ENCODE peak calls at places on chromosomes 7 and 10, in seven cellular contexts. Q is fibroblast of the aortic adventitia, H is SK-N-SH, R is GM12864, Z is pancreas, I is IMR-90, F is kidney epithelial cell. E is an unnamed sample.

GRCh38 chr7:32809871-32810270 is 81.7 kb downstream of the KBTBD2 start:
- DNase-seq in Z (no peak), F (no peak), Q (no peak), I (no peak), R (no peak), H (no peak), E (no peak)

GRCh38 chr7:38840736-38841460 is 68.1 kb downstream of the VPS41 start:
- DNase-seq in H (no peak), I (peak; percentile 93), R (no peak), Z (no peak), Q (peak; percentile 71), F (peak; percentile 58), E (peak; percentile 16)

GRCh38 chr10:5544216-5544805 is 19.6 kb downstream of the CALML3 start:
- DNase-seq in Q (no peak), R (no peak), I (no peak), H (no peak), Z (no peak), F (no peak), E (no peak)

GRCh38 chr10:80407836-80408197 is 534 bp upstream of the PRXL2A start:
- DNase-seq in H (peak; percentile 65), Q (no peak), Z (no peak), R (no peak), I (no peak), F (no peak), E (no peak)

GRCh38 chr10:13728898-13729535 is 142.3 kb downstream of the PRPF18 start:
- DNase-seq in R (no peak), I (no peak), H (no peak), Z (no peak), Q (no peak), F (no peak), E (no peak)

GRCh38 chr7:4745971-4746919 is 29.2 kb upstream of the AP5Z1 start:
- DNase-seq in F (no peak), R (no peak), Q (peak; percentile 80), I (peak; percentile 83), H (no peak), Z (no peak), E (peak; percentile 70)

GRCh38 chr10:77082601-77083252 is 554.9 kb downstream of the KCNMA1 start:
- DNase-seq in I (peak; percentile 15), F (no peak), Q (peak; percentile 51), H (no peak), Z (no peak), R (no peak), E (no peak)

GRCh38 chr10:86678999-86679792 is 10.9 kb downstream of the LDB3 start:
- DNase-seq in I (no peak), R (no peak), Q (no peak), F (no peak), H (no peak), Z (no peak), E (peak; percentile 37)

GRCh38 chr10:35442006-35442405 is 105.7 kb downstream of the CCNY start:
- DNase-seq in F (no peak), Q (no peak), R (no peak), H (no peak), Z (no peak), I (peak; percentile 46), E (no peak)

GRCh38 chr10:32983333-32983909 is 25.4 kb upstream of the ITGB1 start:
- DNase-seq in R (no peak), H (peak; percentile 46), I (peak; percentile 97), F (peak; percentile 89), Z (no peak), Q (peak; percentile 95), E (no peak)

GRCh38 chr7:137652721-137653120 is 194.1 kb downstream of the DGKI start:
- DNase-seq in I (peak; percentile 78), F (no peak), R (no peak), Z (no peak), Q (peak; percentile 35), H (no peak), E (no peak)

GRCh38 chr7:20113423-20114027 is 103.7 kb downstream of the MACC1 start:
- DNase-seq in Z (no peak), Q (no peak), R (peak; percentile 44), F (no peak), I (no peak), H (no peak), E (peak; percentile 56)

GRCh38 chr10:73892314-73893080 is 18.1 kb upstream of the CAMK2G start:
- DNase-seq in F (no peak), Z (no peak), H (no peak), Q (peak; percentile 64), R (no peak), I (peak; percentile 72), E (no peak)

GRCh38 chr10:101968286-101968685 is 87.7 kb downstream of the ARMH3 start:
- DNase-seq in R (no peak), I (no peak), H (no peak), F (no peak), Z (no peak), Q (no peak), E (peak; percentile 55)

GRCh38 chr10:7523656-7524055 is 112.8 kb upstream of the SFMBT2 start:
- DNase-seq in F (no peak), H (no peak), I (no peak), R (no peak), Q (no peak), Z (no peak), E (no peak)

GRCh38 chr7:128030263-128030998 is 806 bp downstream of the LRRC4 start:
- DNase-seq in H (peak; percentile 50), Z (no peak), F (no peak), R (no peak), Q (no peak), I (no peak), E (no peak)

GRCh38 chr10:75203724-75204123 is 6.9 kb upstream of the VDAC2 start:
- DNase-seq in R (no peak), I (no peak), H (no peak), F (no peak), Q (no peak), Z (no peak), E (no peak)

GRCh38 chr7:35624299-35625186 is 70.4 kb downstream of the HERPUD2 start:
- DNase-seq in I (peak; percentile 29), Q (peak; percentile 41), H (peak; percentile 76), Z (no peak), F (no peak), R (no peak), E (peak; percentile 49)

GRCh38 chr10:19411119-19411518 is 362.5 kb downstream of the MALRD1 start:
- DNase-seq in Q (no peak), F (no peak), R (no peak), H (no peak), I (no peak), Z (no peak), E (no peak)

GRCh38 chr10:98556061-98556460 is 109.3 kb upstream of the HPS1 start:
- DNase-seq in Z (no peak), F (no peak), Q (no peak), R (no peak), H (no peak), I (no peak), E (no peak)

GRCh38 chr10:3835770-3836169 is 50.8 kb upstream of the KLF6 start:
- DNase-seq in Q (no peak), Z (no peak), F (no peak), I (no peak), H (peak; percentile 37), R (no peak), E (peak; percentile 64)

GRCh38 chr10:3785849-3786290 is 861 bp upstream of the KLF6 start:
- DNase-seq in Z (peak; percentile 72), R (no peak), Q (peak; percentile 58), H (peak; percentile 67), I (peak; percentile 60), F (no peak), E (peak; percentile 47)

DNA sequence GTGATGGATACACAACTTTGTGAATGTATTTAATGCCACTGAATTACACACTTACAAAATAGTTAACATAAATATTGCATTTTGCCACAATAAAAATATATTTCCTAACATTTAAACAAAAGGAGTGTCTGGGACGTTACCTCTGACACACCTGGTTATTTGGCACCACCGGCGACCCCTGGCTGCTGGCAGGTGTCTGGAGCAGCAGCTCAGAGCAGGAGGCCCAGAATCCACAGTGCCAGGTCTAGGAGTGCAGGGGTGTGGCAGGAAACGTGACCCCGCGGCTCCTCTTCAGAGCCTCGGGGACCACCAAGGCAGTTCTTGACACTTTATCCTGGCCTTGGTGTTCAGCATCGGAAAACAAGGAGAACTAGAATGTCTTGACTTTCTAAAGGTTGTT is 46.3 kb downstream of the MGMT start:
- DNase-seq in I (no peak), F (no peak), H (no peak), Q (no peak), Z (no peak), R (no peak), E (no peak)
- TF ChIP-seq CTCF in I (no peak), F (no peak), H (no peak), Q (no peak), Z (no peak), R (no peak), E (no peak)

DNA sequence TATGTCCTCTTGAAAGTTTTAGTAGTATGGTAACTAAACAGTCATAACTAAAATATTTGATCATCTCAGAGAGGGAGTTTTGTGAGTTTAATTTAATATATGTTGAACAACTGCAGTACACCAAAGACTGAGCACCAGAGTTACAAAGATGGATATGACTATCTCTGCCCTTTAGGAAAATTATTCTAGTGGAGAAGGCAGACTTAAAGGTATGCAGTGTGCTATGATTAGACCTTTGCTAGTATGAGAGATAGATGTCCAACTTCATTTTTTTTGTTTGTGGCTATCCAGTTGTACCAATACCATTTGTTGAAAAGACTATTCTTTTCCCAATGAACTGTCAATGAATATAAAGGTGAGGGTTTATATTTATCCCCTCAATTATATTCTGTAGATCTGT is 33.4 kb downstream of the AKAP9 start:
- DNase-seq in R (no peak), F (no peak), Q (no peak), Z (no peak), I (no peak), H (no peak), E (no peak)
- H3K4me3 ChIP-seq in R (no peak overlapping the region), F (no peak overlapping the region), Q (no peak overlapping the region), Z (no peak overlapping the region), I (no peak overlapping the region), H (no peak overlapping the region), E (no peak overlapping the region)

GRCh38 chr7:132577206-132578049 is 1.2 kb upstream of the PLXNA4 start:
- DNase-seq in Q (peak; percentile 76), F (no peak), R (no peak), Z (peak; percentile 44), H (peak; percentile 95), I (peak; percentile 16), E (no peak)
- TF ChIP-seq CTCF in Q (peak; percentile 6), F (no peak), R (no peak), Z (no peak), H (peak; percentile 51), I (no peak), E (no peak)

DNA sequence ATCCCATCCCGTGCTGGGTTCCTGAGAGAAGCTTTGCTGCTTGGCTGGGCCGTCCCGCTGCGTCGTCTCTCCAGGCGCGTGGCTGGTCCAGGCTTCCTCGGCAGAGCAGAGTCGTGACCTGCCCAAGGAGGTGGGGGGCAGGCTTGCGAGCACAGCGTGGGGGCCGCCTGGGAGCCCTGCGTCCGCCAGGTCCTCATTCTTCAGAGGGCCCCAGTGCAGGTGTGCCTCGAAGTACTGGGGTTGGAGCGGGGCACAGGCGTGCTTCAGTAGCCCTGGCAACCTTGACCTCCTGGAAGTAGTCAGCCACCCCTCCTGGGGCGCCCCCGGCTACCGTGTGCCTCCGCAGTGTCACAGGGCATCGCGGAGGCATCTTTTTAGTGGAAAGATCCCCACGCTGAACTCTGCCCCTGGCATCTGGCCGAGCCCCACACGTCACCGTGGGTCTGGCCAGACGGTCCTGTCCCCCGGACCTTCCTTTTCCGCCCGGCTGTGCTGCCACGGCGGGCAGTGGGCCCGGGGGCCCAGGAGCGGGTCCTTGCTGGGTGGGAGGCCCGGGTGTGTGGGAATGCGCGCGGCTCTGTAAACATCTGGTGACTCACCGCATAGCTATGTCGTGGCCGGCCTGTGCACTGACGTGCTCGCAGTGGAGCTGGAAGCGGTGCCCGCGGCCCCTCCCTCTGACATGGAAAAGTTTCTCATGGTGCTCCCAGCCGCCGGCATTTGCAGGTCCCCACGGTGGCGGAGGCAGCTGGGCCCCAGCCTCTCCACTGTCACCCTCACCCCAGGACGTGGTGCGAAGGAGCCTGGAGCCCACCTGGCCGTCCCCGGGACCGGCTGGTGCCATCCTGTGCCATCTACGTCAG is 6.5 kb downstream of the MAFK start:
- DNase-seq in H (peak; percentile 87), I (peak; percentile 99), F (peak; percentile 91), Q (peak; percentile 99), R (no peak), Z (peak; percentile 97), E (no peak)
- H3K4me3 ChIP-seq in H (peak overlapping the region; percentile 64), I (peak overlapping the region; percentile 41), F (peak overlapping the region; percentile 46), Q (peak overlapping the region; percentile 70), R (no peak overlapping the region), Z (peak overlapping the region; percentile 45), E (no peak overlapping the region)